ENCODE peak calls at places on chromosomes 3 and 15, in four cellular contexts. D, X, G and M are unnamed samples.

GRCh38 chr3:22734756-22735155 is 468.4 kb upstream of the UBE2E2 start:
- DNase-seq in D (no peak), X (no peak), G (no peak), M (no peak)

GRCh38 chr3:48247401-48247807 is 6.5 kb downstream of the ZNF589 start:
- DNase-seq in D (no peak), X (no peak), G (peak; percentile 32), M (peak; percentile 10)

GRCh38 chr3:28859897-28860296 is 421.0 kb upstream of the RBMS3 start:
- DNase-seq in D (no peak), X (no peak), G (no peak), M (peak; percentile 9)

GRCh38 chr3:100205161-100205560 is 55.6 kb upstream of the TBC1D23 start:
- DNase-seq in D (no peak), X (no peak), G (no peak), M (no peak)

GRCh38 chr15:52463638-52464037 is 65.0 kb downstream of the MYO5A start:
- DNase-seq in D (no peak), X (no peak), G (no peak), M (peak; percentile 23)

GRCh38 chr3:134033315-134033996 is 3.7 kb upstream of the SLCO2A1 start:
- DNase-seq in D (no peak), X (no peak), G (no peak), M (no peak)

GRCh38 chr15:35427091-35427490 is 118.9 kb downstream of the DPH6 start:
- DNase-seq in D (no peak), X (no peak), G (no peak), M (peak; percentile 81)

GRCh38 chr3:63557912-63558311 is 94.6 kb upstream of the SNTN start:
- DNase-seq in D (no peak), X (no peak), G (no peak), M (no peak)

GRCh38 chr15:64369078-64369607 is 12.1 kb downstream of the PCLAF start:
- DNase-seq in D (no peak), X (no peak), G (no peak), M (peak; percentile 30)

GRCh38 chr3:157573780-157574378 is 70.7 kb upstream of the VEPH1 start:
- DNase-seq in D (no peak), X (no peak), G (no peak), M (peak; percentile 25)

GRCh38 chr15:41283653-41284424 is 48.6 kb downstream of the OIP5 start:
- DNase-seq in D (peak; percentile 97), X (peak; percentile 97), G (peak; percentile 93), M (peak; percentile 99)

GRCh38 chr3:16515885-16516420 is 2.5 kb upstream of the RFTN1 start:
- DNase-seq in D (no peak), X (no peak), G (no peak), M (no peak)

GRCh38 chr3:195154793-195155535 is 116.0 kb downstream of the XXYLT1 start:
- DNase-seq in D (peak; percentile 37), X (no peak), G (peak; percentile 88), M (peak; percentile 91)

GRCh38 chr3:142298626-142299025 is 73.2 kb upstream of the GK5 start:
- DNase-seq in D (no peak), X (no peak), G (no peak), M (no peak)

GRCh38 chr3:2923390-2923789 is 186.8 kb downstream of the IL5RA start:
- DNase-seq in D (no peak), X (no peak), G (no peak), M (no peak)

GRCh38 chr15:92811514-92811913 is 88.6 kb upstream of the CHD2 start:
- DNase-seq in D (no peak), X (no peak), G (no peak), M (no peak)

GRCh38 chr3:97958396-97958795 is 13.8 kb downstream of the RIOX2 start:
- DNase-seq in D (no peak), X (no peak), G (no peak), M (peak; percentile 43)

GRCh38 chr3:88150771-88151170 is 1.0 kb downstream of the C3orf38 start:
- DNase-seq in D (no peak), X (no peak), G (no peak), M (no peak)

GRCh38 chr3:160213181-160213580 is 12.0 kb upstream of the C3orf80 start:
- DNase-seq in D (no peak), X (no peak), G (no peak), M (no peak)